ENCODE peak calls at places on chromosome 20, in six cellular contexts. R is GM23338, Y is Caco-2, J is psoas muscle, T is heart right ventricle, X is NB4. G is an unnamed sample.

GRCh38 chr20:1327241-1327653 is 1.7 kb downstream of the SDCBP2 start:
- DNase-seq in J (no peak), R (no peak), Y (peak), X (peak), T (no peak), G (no peak)

GRCh38 chr20:51924509-51924908 is 122.2 kb upstream of the SALL4 start:
- DNase-seq in X (no peak), T (no peak), Y (no peak), R (no peak), J (no peak), G (no peak)

GRCh38 chr20:15220778-15221565 is 883.6 kb upstream of the FLRT3 start:
- DNase-seq in T (no peak), R (peak), Y (no peak), J (no peak), X (no peak), G (no peak)

GRCh38 chr20:38126146-38126912 is 38.7 kb downstream of the TGM2 start:
- DNase-seq in T (no peak), R (no peak), J (peak), Y (peak), X (no peak), G (no peak)

GRCh38 chr20:25580711-25581110 is 4.6 kb downstream of the NINL start:
- DNase-seq in Y (peak), T (no peak), J (no peak), R (no peak), X (no peak), G (no peak)

GRCh38 chr20:2751347-2751867 is 49.0 kb downstream of the CPXM1 start:
- DNase-seq in X (peak), J (no peak), R (no peak), T (no peak), Y (peak), G (no peak)

GRCh38 chr20:5268449-5268848 is 48.3 kb downstream of the PROKR2 start:
- DNase-seq in X (no peak), Y (no peak), J (no peak), R (no peak), T (no peak), G (no peak)

GRCh38 chr20:4814696-4815252 is 93.1 kb downstream of the PRND start:
- DNase-seq in J (no peak), Y (peak), X (peak), T (no peak), R (no peak), G (no peak)

GRCh38 chr20:16711859-16712258 is 18.0 kb upstream of the SNRPB2 start:
- DNase-seq in J (no peak), T (no peak), X (peak), Y (no peak), R (no peak), G (no peak)

GRCh38 chr20:15205719-15206118 is 868.3 kb upstream of the FLRT3 start:
- DNase-seq in Y (no peak), R (no peak), T (no peak), J (no peak), X (no peak), G (no peak)

GRCh38 chr20:6231551-6231950 is 108.7 kb upstream of the FERMT1 start:
- DNase-seq in Y (no peak), X (no peak), J (no peak), T (no peak), R (no peak), G (no peak)

GRCh38 chr20:51452091-51452613 is 90.4 kb downstream of the NFATC2 start:
- DNase-seq in R (no peak), X (no peak), Y (no peak), T (no peak), J (no peak), G (no peak)

GRCh38 chr20:1661542-1662299 is 4.1 kb upstream of the SIRPG start:
- DNase-seq in R (no peak), Y (no peak), X (peak), T (no peak), J (no peak), G (no peak)

GRCh38 chr20:46117704-46118467 is at the start of gene CD40:
- DNase-seq in X (peak), R (peak), Y (peak), T (peak), J (peak), G (peak)

GRCh38 chr20:44646641-44647274 is 4.7 kb downstream of the ADA start:
- DNase-seq in X (peak), Y (no peak), T (no peak), J (no peak), R (no peak), G (no peak)

GRCh38 chr20:44644384-44645131 is 6.9 kb downstream of the ADA start:
- DNase-seq in Y (no peak), T (no peak), X (peak), J (no peak), R (no peak), G (no peak)

GRCh38 chr20:44643596-44644383 is 7.7 kb downstream of the ADA start:
- DNase-seq in T (peak), Y (no peak), J (peak), X (peak), R (peak), G (peak)

GRCh38 chr20:44648068-44648467 is 3.4 kb downstream of the ADA start:
- DNase-seq in X (no peak), R (peak), T (no peak), J (no peak), Y (no peak), G (no peak)

DNA sequence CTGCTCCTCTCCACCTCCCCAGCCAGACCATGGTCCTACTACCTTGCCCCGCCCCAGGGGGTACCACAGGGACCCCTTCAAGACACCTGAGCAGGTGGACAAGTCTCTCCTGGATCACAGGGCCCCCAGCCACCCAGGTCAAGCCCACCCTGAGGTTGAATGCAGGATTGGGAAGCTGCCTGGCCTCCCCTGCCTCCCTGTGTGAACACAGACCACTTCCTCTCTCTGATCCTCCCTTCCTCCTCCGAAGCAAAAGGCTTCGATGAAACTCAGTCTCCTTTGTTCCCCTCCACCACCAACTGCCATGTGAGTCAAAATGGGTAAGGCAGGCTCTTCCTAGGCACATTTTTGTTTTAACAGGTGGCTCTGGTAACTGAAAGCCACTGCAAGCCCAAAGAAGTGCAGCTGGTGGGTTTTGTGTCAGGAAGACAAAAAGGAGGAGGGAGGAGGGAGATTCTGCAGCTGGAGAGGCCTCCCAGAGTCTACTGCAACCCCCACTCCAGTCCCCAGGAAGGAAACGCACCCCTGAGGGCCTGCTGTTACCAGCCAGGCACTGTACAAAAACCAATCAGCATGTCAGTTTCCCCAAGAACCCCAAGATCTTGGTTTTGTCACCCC is 5.4 kb downstream of the ADA start:
- DNase-seq in T (no peak), Y (no peak), R (peak), X (peak), J (no peak), G (no peak)
- TF ChIP-seq CTCF in T (no peak), Y (no peak), R (no peak), X (no peak), J (no peak), G (no peak)

DNA sequence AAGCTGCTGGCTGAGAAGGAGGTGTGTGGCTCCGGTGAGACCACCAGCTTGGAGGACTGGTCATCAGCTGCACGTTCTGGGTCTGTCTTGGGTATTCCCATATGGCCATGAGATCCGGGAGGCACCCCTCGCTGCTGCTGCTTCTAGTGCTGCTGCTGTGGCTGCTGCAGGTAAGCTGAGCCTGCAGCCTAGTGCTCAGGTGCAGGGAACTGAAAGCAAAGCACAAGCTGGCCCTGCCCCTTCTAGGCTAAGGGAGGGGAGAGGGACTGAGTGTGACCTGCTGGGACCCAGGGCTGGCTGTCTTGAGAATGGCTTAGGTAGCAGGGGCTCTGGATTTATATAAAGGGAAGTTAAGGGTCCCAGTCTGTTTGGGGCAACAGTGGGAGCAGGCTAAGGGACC is 403 bp downstream of the CDH26 start:
- DNase-seq in Y (peak), T (no peak), X (no peak), J (no peak), R (peak), G (no peak)
- H3K4me3 ChIP-seq in Y (peak), T (no peak), X (no peak), J (no peak), R (no peak), G (no peak)

DNA sequence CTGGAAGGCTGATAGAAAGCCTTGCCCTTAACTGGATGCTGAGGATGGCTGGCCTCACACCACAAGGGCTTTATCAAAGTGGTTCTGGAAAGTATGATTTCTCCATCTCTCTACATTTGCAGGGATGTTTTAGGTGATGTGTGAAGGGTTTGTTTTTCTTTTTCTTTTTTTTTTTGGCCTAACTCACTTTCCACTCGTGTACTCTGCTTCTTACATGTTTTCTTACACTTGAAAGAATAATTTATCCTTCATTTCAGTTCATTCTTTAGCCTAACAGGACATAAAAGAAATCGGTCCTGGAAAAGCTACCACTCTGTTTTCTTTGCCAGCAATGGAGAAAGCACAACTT is 41.2 kb downstream of the ISM1 start:
- DNase-seq in R (no peak), T (no peak), X (no peak), J (no peak), Y (no peak), G (no peak)
- TF ChIP-seq CTCF in R (no peak), T (no peak), X (no peak), J (no peak), Y (no peak), G (no peak)

DNA sequence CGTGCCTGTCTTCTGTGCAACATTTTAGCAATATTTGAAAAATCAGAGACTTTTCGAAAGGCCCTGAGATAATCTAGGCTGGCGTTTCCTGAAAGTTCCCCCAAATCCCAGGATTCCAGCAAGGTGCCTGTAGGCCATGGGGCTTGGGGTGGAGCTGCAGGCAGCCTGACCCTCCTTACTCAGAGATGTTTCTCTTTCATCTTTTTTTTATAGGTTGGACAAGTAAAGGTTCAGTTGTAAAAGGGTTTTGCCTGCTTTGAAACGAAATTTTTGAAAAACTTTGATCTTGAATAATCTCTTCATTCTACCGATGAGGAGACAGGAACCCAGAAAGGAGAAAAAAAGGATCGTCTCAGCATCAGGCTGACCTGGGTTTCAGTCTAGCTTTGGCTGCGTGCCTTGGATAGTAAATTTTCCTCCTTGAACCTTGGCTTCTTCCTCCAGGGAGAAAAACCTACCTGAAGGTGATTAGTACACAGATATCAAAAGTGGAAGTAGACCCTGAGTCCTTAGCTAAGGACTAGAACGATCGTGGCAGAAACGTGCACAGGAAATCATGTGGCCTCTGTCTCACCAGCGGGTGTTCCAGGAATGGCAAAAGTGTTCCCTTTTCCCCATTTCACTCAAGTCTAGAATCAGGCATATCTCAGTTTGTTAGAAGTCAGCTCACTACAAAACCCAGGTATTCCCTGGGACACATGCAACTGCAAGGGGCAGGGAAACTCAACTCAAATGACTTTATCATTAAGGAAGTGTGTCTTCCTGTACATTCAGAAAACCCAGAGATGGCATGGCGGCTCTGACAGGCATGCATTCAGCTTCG is 128.2 kb upstream of the PTPN1 start:
- DNase-seq in R (no peak), J (no peak), T (no peak), X (peak), Y (no peak), G (no peak)
- H3K4me3 ChIP-seq in R (no peak), J (no peak), T (no peak), X (no peak), Y (no peak), G (no peak)

G was measured in pancreas.